ENCODE peak calls at places on chromosome 18, in ten cellular contexts. S is left kidney; Y is stimulated activated naive CD8-positive, alpha-beta T cell treated with anti-CD3 and anti-CD28 coated beads, Interleukin-15, Interleukin-2, amounts not matched to agents 100 U/mL and 50 U/mL, for 24 hours; W is NT2/D1; K is cardiac muscle cell; Z is neuronal stem cell; R is NCI-H524; X is NAMALWA; C is nephron progenitor cell; L is AG08395. E is an unnamed sample.
A peak's percentile ranks its signal among the peaks of the same experiment; 100 is the strongest.

GRCh38 chr18:43563780-43564179 is 286.5 kb upstream of the SYT4 start:
- DNase-seq in R (peak; percentile 37), Y (no peak), Z (peak; percentile 44), C (peak; percentile 26), W (no peak), S (peak; percentile 75), K (peak; percentile 47), X (peak; percentile 49), L (peak; percentile 51), E (peak; percentile 47)

GRCh38 chr18:22128954-22129353 is 40.4 kb upstream of the GATA6 start:
- DNase-seq in L (no peak), X (no peak), C (no peak), Y (no peak), W (no peak), S (no peak), Z (no peak), K (no peak), R (no peak), E (no peak)

GRCh38 chr18:43664487-43665008 is 387.3 kb upstream of the SYT4 start:
- DNase-seq in W (no peak), Y (no peak), X (no peak), R (no peak), L (no peak), K (no peak), Z (no peak), S (no peak), C (no peak), E (no peak)

GRCh38 chr18:37654034-37654433 is 88.4 kb upstream of the CELF4 start:
- DNase-seq in K (no peak), Z (no peak), X (no peak), Y (no peak), L (no peak), R (no peak), C (no peak), S (no peak), W (no peak), E (no peak)

GRCh38 chr18:76410033-76410432 is 85.0 kb downstream of the ZNF516 start:
- DNase-seq in R (no peak), Z (no peak), X (no peak), Y (no peak), L (no peak), W (no peak), C (no peak), S (no peak), K (no peak), E (no peak)

GRCh38 chr18:31427010-31427409 is 20.5 kb upstream of the DSG3 start:
- DNase-seq in Y (no peak), S (no peak), K (no peak), R (no peak), C (no peak), X (no peak), Z (no peak), L (no peak), W (no peak), E (no peak)

GRCh38 chr18:43596106-43596712 is 318.9 kb upstream of the SYT4 start:
- DNase-seq in L (peak; percentile 31), Y (no peak), K (peak; percentile 43), R (no peak), Z (peak; percentile 23), C (no peak), X (peak; percentile 52), S (peak; percentile 53), W (no peak), E (no peak)

GRCh38 chr18:23231340-23232021 is 96.2 kb downstream of the CABLES1 start:
- DNase-seq in Z (no peak), W (no peak), K (no peak), S (no peak), L (peak; percentile 93), C (no peak), X (peak; percentile 98), Y (peak; percentile 71), R (no peak), E (no peak)

GRCh38 chr18:39260565-39260964 is 1695.0 kb upstream of the CELF4 start:
- DNase-seq in L (no peak), W (no peak), S (no peak), Y (no peak), K (no peak), X (no peak), R (no peak), Z (no peak), C (no peak), E (no peak)

GRCh38 chr18:32553174-32553573 is 82.5 kb upstream of the GAREM1 start:
- DNase-seq in R (no peak), C (no peak), W (no peak), L (no peak), Y (no peak), X (no peak), S (no peak), K (peak; percentile 11), Z (no peak), E (no peak)

GRCh38 chr18:58172031-58172430 is 128.0 kb downstream of the NEDD4L start:
- DNase-seq in W (no peak), S (no peak), L (no peak), C (no peak), K (no peak), R (no peak), Y (no peak), X (no peak), Z (no peak), E (no peak)

GRCh38 chr18:35030234-35030989 is 10.8 kb upstream of the MAPRE2 start:
- DNase-seq in K (no peak), Y (peak; percentile 22), S (no peak), W (no peak), C (no peak), X (peak; percentile 47), R (no peak), Z (no peak), L (no peak), E (no peak)

GRCh38 chr18:11996190-11996754 is 15.0 kb downstream of the IMPA2 start:
- DNase-seq in W (no peak), K (no peak), Z (no peak), R (no peak), X (no peak), L (no peak), S (no peak), C (no peak), Y (no peak), E (no peak)

GRCh38 chr18:24657461-24657860 is 197.0 kb downstream of the HRH4 start:
- DNase-seq in R (peak; percentile 50), X (no peak), L (no peak), C (peak; percentile 21), K (peak; percentile 11), W (no peak), Z (no peak), S (no peak), Y (no peak), E (peak; percentile 40)

GRCh38 chr18:47448956-47449355 is 197.5 kb upstream of the SKOR2 start:
- DNase-seq in K (no peak), X (no peak), Z (no peak), L (no peak), S (no peak), Y (no peak), R (no peak), W (no peak), C (no peak), E (no peak)

GRCh38 chr18:7577706-7578105 is 10.6 kb downstream of the PTPRM start:
- DNase-seq in K (peak; percentile 62), W (peak; percentile 78), C (no peak), L (peak; percentile 73), R (no peak), S (no peak), Y (no peak), X (no peak), Z (peak; percentile 65), E (no peak)

GRCh38 chr18:46196627-46197243 is 92.5 kb downstream of the HAUS1 start:
- DNase-seq in L (no peak), Z (no peak), X (no peak), R (no peak), S (no peak), W (no peak), Y (no peak), C (no peak), K (no peak), E (no peak)

GRCh38 chr18:45589559-45590041 is 25.7 kb upstream of the SLC14A2 start:
- DNase-seq in L (peak; percentile 89), Y (no peak), K (no peak), S (peak; percentile 77), W (peak; percentile 8), X (no peak), R (no peak), C (peak; percentile 11), Z (no peak), E (no peak)

GRCh38 chr18:35490894-35491688 is 6.7 kb downstream of the INO80C start:
- DNase-seq in R (no peak), X (no peak), S (no peak), Z (no peak), W (no peak), L (no peak), C (no peak), K (no peak), Y (no peak), E (no peak)

GRCh38 chr18:28855989-28856388 is 679.1 kb upstream of the CDH2 start:
- DNase-seq in Z (no peak), Y (no peak), L (no peak), C (no peak), R (no peak), W (no peak), S (no peak), X (no peak), K (no peak), E (no peak)

GRCh38 chr18:37297106-37297505 is 268.5 kb downstream of the CELF4 start:
- DNase-seq in K (no peak), R (peak; percentile 39), Z (no peak), C (no peak), W (no peak), S (no peak), Y (no peak), L (no peak), X (no peak), E (no peak)

GRCh38 chr18:3525870-3526420 is 76.0 kb downstream of the TGIF1 start:
- DNase-seq in X (no peak), R (peak; percentile 76), Y (peak; percentile 40), Z (no peak), C (no peak), W (no peak), S (peak; percentile 7), L (no peak), K (no peak), E (peak; percentile 11)

GRCh38 chr18:66222174-66222573 is 381.7 kb downstream of the CDH19 start:
- DNase-seq in Z (no peak), L (no peak), R (no peak), K (no peak), Y (no peak), X (no peak), W (no peak), C (no peak), S (no peak), E (no peak)

GRCh38 chr18:79852561-79853302 is 55.0 kb downstream of the KCNG2 start:
- DNase-seq in C (no peak), X (no peak), W (no peak), S (no peak), Y (no peak), R (no peak), K (no peak), L (no peak), Z (no peak), E (no peak)

E was measured in WERI-Rb-1.